ENCODE peak calls at places on chromosomes 7 and 10, in eight cellular contexts. G is Peyer's patch, S is body of pancreas, F is right lobe of liver, C is IMR-90, B is sigmoid colon, V is prostate gland, W is uterus. Z is an unnamed sample.

GRCh38 chr10:17710181-17710580 is 41.8 kb upstream of the TMEM236 start:
- DNase-seq in B (no peak), G (no peak), C (no peak), V (no peak), F (no peak), S (no peak), W (no peak), Z (no peak)

GRCh38 chr10:25049966-25050365 is 33.6 kb downstream of the THNSL1 start:
- DNase-seq in G (no peak), C (no peak), S (no peak), B (no peak), W (no peak), F (no peak), V (no peak), Z (no peak)

GRCh38 chr10:131899695-131900349 is 986 bp upstream of the PPP2R2D start:
- DNase-seq in G (no peak), B (peak), C (no peak), F (no peak), W (no peak), S (no peak), V (no peak), Z (no peak)

GRCh38 chr7:32163911-32164310 is 93.7 kb upstream of the PDE1C start:
- DNase-seq in W (no peak), G (no peak), V (no peak), S (no peak), F (no peak), B (no peak), C (peak), Z (no peak)

GRCh38 chr7:159088016-159088865 is 56.4 kb downstream of the VIPR2 start:
- DNase-seq in W (no peak), G (peak), F (no peak), V (no peak), S (no peak), B (peak), C (no peak), Z (no peak)

GRCh38 chr10:43683451-43684197 is 34.9 kb upstream of the ZNF32 start:
- DNase-seq in G (no peak), F (no peak), C (peak), B (no peak), S (peak), V (no peak), W (no peak), Z (no peak)

GRCh38 chr10:23094786-23095403 is 484 bp upstream of the MSRB2 start:
- DNase-seq in C (peak), F (no peak), V (no peak), B (no peak), W (no peak), S (no peak), G (no peak), Z (no peak)

GRCh38 chr7:52620849-52621248 is 414.6 kb upstream of the POM121L12 start:
- DNase-seq in V (no peak), C (no peak), F (no peak), W (no peak), S (no peak), G (no peak), B (no peak), Z (no peak)

GRCh38 chr10:19638173-19638872 is 177.9 kb upstream of the PLXDC2 start:
- DNase-seq in F (no peak), B (no peak), V (no peak), W (no peak), S (no peak), C (peak), G (no peak), Z (no peak)

GRCh38 chr7:157401567-157402387 is 65.0 kb downstream of the DNAJB6 start:
- DNase-seq in F (no peak), G (peak), W (no peak), S (no peak), B (peak), V (no peak), C (no peak), Z (no peak)

GRCh38 chr7:50647286-50647980 is 82.2 kb upstream of the DDC start:
- DNase-seq in S (no peak), B (no peak), F (no peak), C (no peak), G (no peak), W (no peak), V (no peak), Z (no peak)

GRCh38 chr10:85679061-85679460 is 687.5 kb downstream of the GRID1 start:
- DNase-seq in F (no peak), C (no peak), S (no peak), V (no peak), G (no peak), W (no peak), B (no peak), Z (no peak)

GRCh38 chr10:66931949-66932343 is 6.1 kb downstream of the LRRTM3 start:
- DNase-seq in S (peak), W (no peak), C (no peak), V (no peak), B (no peak), G (no peak), F (no peak), Z (no peak)

GRCh38 chr7:102272075-102272916 is 14.4 kb upstream of the SH2B2 start:
- DNase-seq in V (peak), G (peak), S (peak), W (peak), B (peak), F (peak), C (peak), Z (peak)

GRCh38 chr7:111238891-111239290 is 148.0 kb downstream of the LRRN3 start:
- DNase-seq in S (no peak), V (no peak), G (no peak), F (no peak), C (peak), W (no peak), B (no peak), Z (no peak)

GRCh38 chr7:96045919-96046318 is 273.6 kb downstream of the DYNC1I1 start:
- DNase-seq in B (no peak), S (peak), V (no peak), W (no peak), G (no peak), F (no peak), C (no peak), Z (peak)

GRCh38 chr10:61452655-61453641 is at the start of gene TMEM26:
- DNase-seq in B (peak), V (peak), W (peak), S (peak), F (peak), G (no peak), C (peak), Z (no peak)

GRCh38 chr10:97659589-97659988 is 19.1 kb downstream of the PI4K2A start:
- DNase-seq in S (no peak), W (no peak), B (no peak), G (no peak), F (no peak), V (no peak), C (peak), Z (no peak)

GRCh38 chr10:70931168-70931805 is 42.9 kb upstream of the PCBD1 start:
- DNase-seq in V (peak), W (peak), F (no peak), G (no peak), B (no peak), S (no peak), C (peak), Z (no peak)

GRCh38 chr7:105354383-105354782 is 34.3 kb downstream of the SRPK2 start:
- DNase-seq in G (no peak), C (no peak), W (no peak), V (no peak), S (no peak), F (no peak), B (no peak), Z (no peak)

GRCh38 chr10:59517961-59518360 is 155.6 kb upstream of the FAM13C start:
- DNase-seq in B (no peak), G (no peak), V (no peak), F (no peak), S (no peak), W (no peak), C (no peak), Z (no peak)

GRCh38 chr7:24336461-24336860 is 52.5 kb downstream of the NPY start:
- DNase-seq in W (no peak), B (no peak), G (no peak), F (no peak), V (no peak), C (no peak), S (no peak), Z (no peak)

GRCh38 chr7:151873402-151873965 is 3.4 kb downstream of the PRKAG2 start:
- DNase-seq in W (no peak), G (no peak), V (no peak), B (no peak), S (peak), C (no peak), F (no peak), Z (no peak)

GRCh38 chr7:35380739-35381224 is 126.9 kb upstream of the TBX20 start:
- DNase-seq in F (no peak), V (no peak), W (no peak), S (no peak), B (no peak), G (no peak), C (no peak), Z (no peak)

GRCh38 chr7:101686030-101686429 is 56.9 kb upstream of the MYL10 start:
- DNase-seq in W (no peak), C (peak), F (no peak), G (no peak), S (no peak), B (no peak), V (no peak), Z (no peak)

GRCh38 chr10:47261121-47261520 is 38.9 kb upstream of the GDF10 start:
- DNase-seq in B (no peak), W (no peak), F (no peak), C (no peak), V (no peak), G (no peak), S (no peak), Z (no peak)

GRCh38 chr10:75619636-75620035 is 188.2 kb downstream of the LRMDA start:
- DNase-seq in B (no peak), W (no peak), C (no peak), F (no peak), G (no peak), S (no peak), V (no peak), Z (no peak)

GRCh38 chr7:111339006-111339405 is 223.3 kb downstream of the IMMP2L start:
- DNase-seq in W (no peak), B (no peak), F (no peak), V (no peak), G (no peak), S (no peak), C (no peak), Z (no peak)

GRCh38 chr7:54802841-54803240 is 43.8 kb upstream of the SEC61G start:
- DNase-seq in B (no peak), W (no peak), S (no peak), F (no peak), G (no peak), C (peak), V (no peak), Z (no peak)

GRCh38 chr10:118470470-118470869 is 125.0 kb downstream of the PRLHR start:
- DNase-seq in V (no peak), W (no peak), S (no peak), F (no peak), C (no peak), B (no peak), G (no peak), Z (no peak)

GRCh38 chr7:27210441-27211083 is 10.7 kb upstream of the HOXA13 start:
- DNase-seq in W (no peak), F (peak), C (peak), B (peak), S (peak), V (peak), G (peak), Z (no peak)

GRCh38 chr10:26274391-26274790 is 57.8 kb downstream of the GAD2 start:
- DNase-seq in S (peak), C (no peak), B (no peak), G (no peak), W (no peak), V (no peak), F (no peak), Z (no peak)

GRCh38 chr7:81447351-81447952 is 322.4 kb downstream of the HGF start:
- DNase-seq in V (peak), G (no peak), F (no peak), B (no peak), C (peak), W (no peak), S (no peak), Z (no peak)

GRCh38 chr7:32587431-32587948 is 92.2 kb downstream of the AVL9 start:
- DNase-seq in W (no peak), S (no peak), F (no peak), C (peak), G (no peak), B (no peak), V (no peak), Z (no peak)

GRCh38 chr10:3172081-3172445 is 519 bp downstream of the PITRM1 start:
- DNase-seq in C (peak), W (no peak), V (no peak), S (peak), F (no peak), G (no peak), B (no peak), Z (no peak)

GRCh38 chr10:13337128-13337826 is 10.8 kb downstream of the SEPHS1 start:
- DNase-seq in V (no peak), B (no peak), C (no peak), F (no peak), G (no peak), W (no peak), S (no peak), Z (no peak)

GRCh38 chr10:13337827-13338196 is 10.3 kb downstream of the SEPHS1 start:
- DNase-seq in V (no peak), C (no peak), G (peak), F (no peak), B (no peak), W (no peak), S (no peak), Z (no peak)

GRCh38 chr10:13340626-13341370 is 7.3 kb downstream of the SEPHS1 start:
- DNase-seq in G (no peak), B (no peak), C (no peak), W (no peak), V (no peak), F (no peak), S (no peak), Z (no peak)

GRCh38 chr10:13340068-13340467 is 8.0 kb downstream of the SEPHS1 start:
- DNase-seq in S (no peak), C (no peak), G (no peak), V (no peak), W (no peak), B (no peak), F (no peak), Z (no peak)

GRCh38 chr10:13338337-13339128 is 9.6 kb downstream of the SEPHS1 start:
- DNase-seq in C (peak), F (no peak), W (no peak), B (no peak), G (no peak), V (no peak), S (no peak), Z (no peak)
- H3K4me3 ChIP-seq in C (no peak), F (no peak), W (no peak), B (no peak), G (no peak), V (no peak), S (no peak), Z (no peak)

GRCh38 chr7:18337425-18337824 is 158.1 kb upstream of the HDAC9 start:
- DNase-seq in B (peak), F (no peak), C (no peak), S (no peak), G (no peak), W (no peak), V (no peak), Z (no peak)
- TF ChIP-seq POLR2A in B (no peak), F (no peak), C (no peak), S (no peak), G (no peak), W (no peak), V (no peak), Z (no peak)

GRCh38 chr10:21173433-21173963 is 276.4 kb upstream of the NEBL start:
- DNase-seq in V (no peak), G (peak), B (no peak), F (no peak), S (peak), C (no peak), W (no peak), Z (no peak)
- H3K27ac ChIP-seq in V (peak), G (no peak), B (no peak), F (no peak), S (peak), C (no peak), W (no peak), Z (peak)

GRCh38 chr10:50579491-50580259 is 44.1 kb downstream of the SGMS1 start:
- DNase-seq in C (no peak), S (no peak), W (no peak), F (no peak), B (no peak), V (peak), G (no peak), Z (no peak)
- H3K4me3 ChIP-seq in C (no peak), S (no peak), W (no peak), F (no peak), B (no peak), V (no peak), G (no peak), Z (no peak)

GRCh38 chr7:139127648-139128047 is 18.1 kb upstream of the ZC3HAV1 start:
- DNase-seq in S (no peak), G (no peak), C (peak), V (no peak), B (no peak), W (no peak), F (no peak), Z (no peak)

GRCh38 chr7:139131622-139132021 is 22.1 kb upstream of the ZC3HAV1 start:
- DNase-seq in W (no peak), B (no peak), S (no peak), G (no peak), C (no peak), V (no peak), F (no peak), Z (no peak)

GRCh38 chr7:139139150-139139549 is 29.6 kb upstream of the ZC3HAV1 start:
- DNase-seq in F (no peak), C (no peak), B (no peak), V (no peak), G (no peak), W (no peak), S (no peak), Z (no peak)

GRCh38 chr7:139133335-139134139 is 24.0 kb upstream of the ZC3HAV1 start:
- DNase-seq in S (peak), B (peak), C (peak), W (peak), F (peak), V (peak), G (peak), Z (peak)
- TF ChIP-seq POLR2A in S (peak), B (no peak), C (no peak), W (no peak), F (no peak), V (no peak), G (peak), Z (no peak)

GRCh38 chr10:5517546-5517945 is 7.2 kb upstream of the CALML3 start:
- DNase-seq in W (no peak), F (no peak), G (no peak), B (no peak), V (no peak), C (no peak), S (no peak), Z (no peak)
- H3K27ac ChIP-seq in W (no peak), F (no peak), G (no peak), B (no peak), V (no peak), C (no peak), S (no peak), Z (no peak)

DNA sequence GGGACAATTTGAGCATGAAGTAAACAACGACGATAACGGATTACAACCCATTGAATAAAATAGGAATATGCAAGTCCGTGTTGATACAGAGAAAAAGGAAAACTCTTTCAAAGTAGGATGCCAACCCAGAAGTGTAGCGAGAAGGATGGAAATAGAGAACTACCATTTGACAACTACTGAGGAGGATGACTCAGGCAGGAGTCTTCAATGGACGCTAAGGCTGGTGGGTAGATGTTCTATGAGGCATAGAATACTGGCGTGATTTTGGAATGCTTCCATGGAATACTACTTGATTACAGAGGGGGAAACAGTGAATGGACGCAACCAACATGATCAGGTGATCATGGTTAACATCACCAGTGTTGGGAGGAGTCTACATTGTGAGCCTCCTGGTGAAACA is 828 bp upstream of the CFAP70 start:
- DNase-seq in F (no peak), W (no peak), S (no peak), V (no peak), C (no peak), B (no peak), G (no peak), Z (no peak)
- H3K4me3 ChIP-seq in F (no peak), W (no peak), S (no peak), V (no peak), C (no peak), B (no peak), G (no peak), Z (no peak)

DNA sequence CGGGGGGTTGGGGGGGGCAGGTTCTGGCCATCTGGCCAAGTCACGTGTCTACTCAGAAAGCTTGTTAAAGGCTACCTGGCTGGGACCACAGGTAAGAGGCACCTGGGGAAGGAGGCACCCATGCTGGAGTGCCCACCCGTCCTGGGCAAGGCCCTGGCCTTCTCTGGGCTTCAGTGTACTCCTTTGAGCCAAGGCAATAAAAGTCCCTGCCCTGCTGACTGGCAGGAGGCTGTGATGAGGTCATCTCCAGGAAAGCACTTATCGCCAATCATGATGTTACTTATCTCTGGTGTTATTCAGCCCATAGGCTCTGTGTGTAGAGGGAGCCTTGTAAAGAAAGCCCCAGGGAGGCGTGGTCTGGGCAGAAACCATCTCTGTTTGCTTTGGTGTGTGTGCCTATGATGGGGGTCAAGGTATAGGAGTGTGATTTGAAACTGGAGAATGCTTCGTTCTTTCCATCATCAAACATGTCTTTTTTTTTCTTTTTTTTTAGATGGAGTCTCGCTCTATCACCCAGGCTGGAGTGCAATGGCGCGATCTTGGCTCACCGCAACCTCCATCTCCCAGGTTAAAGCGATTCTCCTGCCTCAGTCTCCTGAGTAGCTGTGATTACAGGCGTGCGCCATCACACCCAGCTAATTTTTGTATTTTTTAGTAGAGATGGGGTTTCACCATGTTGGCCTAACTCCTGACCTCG is 2.5 kb upstream of the CLDN4 start:
- DNase-seq in W (peak), C (peak), B (no peak), G (no peak), S (no peak), F (no peak), V (peak), Z (peak)
- TF ChIP-seq POLR2A in W (no peak), C (no peak), B (no peak), G (peak), S (peak), F (no peak), V (peak), Z (no peak)

GRCh38 chr10:124723826-124724225 is 20.4 kb downstream of the FAM53B start:
- DNase-seq in V (no peak), S (no peak), B (peak), G (peak), W (no peak), F (no peak), C (no peak), Z (no peak)
- H3K27ac ChIP-seq in V (peak), S (peak), B (peak), G (peak), W (peak), F (peak), C (no peak), Z (peak)

Z was measured in stomach.